ENCODE peak calls at places on chromosomes 7 and 10, in four cellular contexts. G, Q, H and K are unnamed samples. For H3K9me3, the result is how much of the 10 kb centered on the place peaks cover.

GRCh38 chr7:80499350-80499955 is 12.4 kb downstream of the GNAT3 start:
- DNase-seq in G (no peak), Q (no peak), H (peak), K (peak)

GRCh38 chr7:29900745-29901144 is 88.9 kb downstream of the SCRN1 start:
- DNase-seq in G (no peak), H (no peak), Q (no peak), K (peak)

GRCh38 chr10:77251297-77252013 is 386.2 kb downstream of the KCNMA1 start:
- DNase-seq in G (no peak), Q (no peak), H (peak), K (peak)

GRCh38 chr10:117327262-117327661 is 48.0 kb downstream of the PDZD8 start:
- DNase-seq in G (no peak), H (no peak), Q (no peak), K (no peak)

GRCh38 chr10:78892383-78893191 is 176.2 kb upstream of the ZMIZ1 start:
- DNase-seq in G (no peak), H (no peak), Q (no peak), K (no peak)

GRCh38 chr7:46162582-46162981 is 241.5 kb upstream of the IGFBP3 start:
- DNase-seq in H (no peak), Q (no peak), G (no peak), K (no peak)

GRCh38 chr10:120557296-120557810 is 100.3 kb downstream of the PLPP4 start:
- DNase-seq in H (no peak), Q (no peak), G (no peak), K (no peak)

GRCh38 chr7:5421626-5422323 is 1.9 kb downstream of the TNRC18 start:
- DNase-seq in Q (no peak), H (peak), G (peak), K (peak)

GRCh38 chr10:111551001-111551400 is 474.2 kb downstream of the ADRA2A start:
- DNase-seq in Q (no peak), H (no peak), G (no peak), K (no peak)

GRCh38 chr10:89392974-89393373 is 551 bp downstream of the IFIT1 start:
- DNase-seq in Q (no peak), H (no peak), G (no peak), K (no peak)

GRCh38 chr7:65840446-65840845 is 32.4 kb upstream of the VKORC1L1 start:
- DNase-seq in Q (no peak), G (no peak), H (no peak), K (no peak)

GRCh38 chr7:34841326-34841725 is 183.3 kb downstream of the NPSR1 start:
- DNase-seq in Q (no peak), H (no peak), G (no peak), K (no peak)

GRCh38 chr10:72622271-72622670 is 3.6 kb downstream of the MICU1 start:
- DNase-seq in Q (no peak), H (no peak), G (no peak), K (no peak)

GRCh38 chr10:57955076-57955475 is 312.6 kb downstream of the IPMK start:
- DNase-seq in H (no peak), G (no peak), Q (no peak), K (no peak)

GRCh38 chr7:156128496-156128895 is 316.2 kb upstream of the SHH start:
- DNase-seq in G (no peak), Q (no peak), H (no peak), K (no peak)
- H3K9me3 ChIP-seq in G (under half), Q (under half), H (under half), K (under half)

GRCh38 chr10:7322623-7323022 is 88.2 kb downstream of the SFMBT2 start:
- DNase-seq in G (no peak), H (no peak), Q (no peak), K (no peak)
- H3K9me3 ChIP-seq in G (under half), H (under half), Q (under half), K (under half)

DNA sequence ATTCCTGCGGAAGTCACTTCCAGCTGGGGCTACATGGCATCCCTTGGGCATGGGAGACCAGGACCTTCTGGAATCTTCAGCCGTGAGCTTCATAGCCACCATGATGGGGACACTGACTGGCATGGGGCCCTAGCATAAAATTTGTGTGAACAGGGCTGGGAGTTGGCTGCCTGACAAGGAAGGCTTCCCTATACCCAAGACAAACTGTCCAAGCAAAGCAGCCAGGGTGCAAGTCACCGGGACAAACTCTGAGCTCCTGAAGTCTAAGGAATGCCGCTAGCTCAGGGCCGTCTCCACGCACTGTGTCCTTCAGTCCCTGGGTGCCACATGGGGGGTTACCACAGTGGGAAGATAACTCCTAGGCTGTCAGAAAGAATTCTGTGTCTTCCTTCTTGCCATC is 627.4 kb downstream of the CALN1 start:
- DNase-seq in Q (no peak), G (no peak), H (no peak), K (no peak)
- H3K9me3 ChIP-seq in Q (under half), G (under half), H (under half), K (under half)

DNA sequence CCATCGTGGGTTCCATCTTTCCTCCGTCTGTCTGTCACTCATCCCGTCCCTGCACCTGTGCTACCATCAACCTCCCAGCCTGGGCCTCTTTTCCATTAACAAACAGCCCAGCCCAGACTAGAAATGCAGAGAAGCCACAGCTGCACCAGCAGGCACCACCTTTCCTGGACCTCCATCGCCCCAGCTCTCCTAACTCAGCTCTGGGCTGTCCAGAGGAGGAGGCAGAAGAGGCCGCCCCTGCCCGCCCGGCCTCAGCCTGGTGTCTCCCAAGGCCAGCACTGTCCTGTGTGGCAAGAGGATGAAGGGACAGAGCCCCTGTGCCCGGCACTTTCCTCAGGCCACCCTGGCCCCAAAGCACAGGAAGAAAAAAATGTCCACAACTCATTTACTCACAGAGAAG is 225.6 kb downstream of the PTPRN2 start:
- DNase-seq in G (no peak), H (no peak), Q (no peak), K (no peak)
- H3K9me3 ChIP-seq in G (under half), H (under half), Q (under half), K (under half)

GRCh38 chr10:15473401-15473777 is 102.3 kb upstream of the FAM171A1 start:
- DNase-seq in H (no peak), Q (no peak), G (no peak), K (no peak)

GRCh38 chr10:15474671-15475070 is 103.6 kb upstream of the FAM171A1 start:
- DNase-seq in Q (no peak), H (no peak), G (no peak), K (no peak)

GRCh38 chr10:15478429-15478828 is 107.3 kb upstream of the FAM171A1 start:
- DNase-seq in G (no peak), H (no peak), Q (no peak), K (no peak)

GRCh38 chr10:15478950-15479349 is 107.9 kb upstream of the FAM171A1 start:
- DNase-seq in H (no peak), Q (no peak), G (no peak), K (no peak)

GRCh38 chr10:15476337-15476736 is 105.2 kb upstream of the FAM171A1 start:
- DNase-seq in Q (no peak), H (no peak), G (no peak), K (no peak)
- H3K9me3 ChIP-seq in Q (under half), H (under half), G (under half), K (under half)

DNA sequence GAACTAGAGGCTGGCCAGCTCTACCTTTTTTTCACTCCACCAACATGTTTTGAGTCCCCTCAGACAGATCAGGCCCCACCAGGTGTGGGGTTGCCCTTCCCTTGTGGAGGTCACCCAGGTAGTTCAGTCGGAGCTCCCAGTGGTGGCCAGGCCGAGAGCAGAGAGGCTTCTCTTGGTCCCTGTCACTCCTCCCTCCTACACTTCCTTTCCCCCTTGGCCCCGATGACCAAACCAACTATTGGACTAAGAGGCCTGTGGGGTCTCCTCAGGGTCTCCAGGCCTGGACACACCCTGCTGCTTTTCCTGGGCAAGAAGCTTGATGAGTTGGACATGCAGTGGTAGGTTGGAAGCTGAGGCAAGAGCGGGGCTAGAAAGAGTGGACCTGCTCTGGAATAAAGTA is 174.8 kb downstream of the ZNF248 start:
- DNase-seq in H (no peak), Q (no peak), G (no peak), K (no peak)
- H3K9me3 ChIP-seq in H (under half), Q (under half), G (half or more), K (under half)